ENCODE peak calls at places on chromosome 3, in eight cellular contexts. One of them, this sample, is unnamed.

GRCh38 chr3:67804089-67804488 is 149.7 kb upstream of the SUCLG2 start:
- DNase-seq in sigmoid colon: no peak
- DNase-seq in stomach: no peak
- DNase-seq in HepG2: peak; percentile 16
- DNase-seq in HCT116: no peak
- DNase-seq in Peyer's patch: no peak
- DNase-seq in NB4: peak; percentile 4
- DNase-seq in right lobe of liver: no peak
- DNase-seq in this sample: no peak

GRCh38 chr3:143119974-143120715 is 574 bp downstream of the CHST2 start:
- DNase-seq in sigmoid colon: no peak
- DNase-seq in stomach: no peak
- DNase-seq in HepG2: no peak
- DNase-seq in HCT116: no peak
- DNase-seq in Peyer's patch: peak; percentile 36
- DNase-seq in NB4: peak; percentile 61
- DNase-seq in right lobe of liver: peak; percentile 35
- DNase-seq in this sample: no peak

GRCh38 chr3:141663993-141664392 is 74.1 kb upstream of the RNF7 start:
- DNase-seq in sigmoid colon: no peak
- DNase-seq in stomach: no peak
- DNase-seq in HepG2: no peak
- DNase-seq in HCT116: no peak
- DNase-seq in Peyer's patch: no peak
- DNase-seq in NB4: no peak
- DNase-seq in right lobe of liver: no peak
- DNase-seq in this sample: no peak

GRCh38 chr3:11206316-11206715 is 52.0 kb downstream of the HRH1 start:
- DNase-seq in sigmoid colon: peak; percentile 42
- DNase-seq in stomach: no peak
- DNase-seq in HepG2: no peak
- DNase-seq in HCT116: no peak
- DNase-seq in Peyer's patch: no peak
- DNase-seq in NB4: no peak
- DNase-seq in right lobe of liver: no peak
- DNase-seq in this sample: peak; percentile 49

GRCh38 chr3:64612082-64612860 is 75.5 kb downstream of the ADAMTS9 start:
- DNase-seq in sigmoid colon: peak; percentile 86
- DNase-seq in stomach: no peak
- DNase-seq in HepG2: no peak
- DNase-seq in HCT116: no peak
- DNase-seq in Peyer's patch: no peak
- DNase-seq in NB4: peak; percentile 11
- DNase-seq in right lobe of liver: no peak
- DNase-seq in this sample: no peak

GRCh38 chr3:84547207-84547606 is 411.6 kb upstream of the CADM2 start:
- DNase-seq in sigmoid colon: no peak
- DNase-seq in stomach: no peak
- DNase-seq in HepG2: no peak
- DNase-seq in HCT116: no peak
- DNase-seq in Peyer's patch: no peak
- DNase-seq in NB4: no peak
- DNase-seq in right lobe of liver: no peak
- DNase-seq in this sample: no peak

GRCh38 chr3:114320251-114320650 is 26.4 kb downstream of the TIGIT start:
- DNase-seq in sigmoid colon: no peak
- DNase-seq in stomach: no peak
- DNase-seq in HepG2: no peak
- DNase-seq in HCT116: no peak
- DNase-seq in Peyer's patch: no peak
- DNase-seq in NB4: no peak
- DNase-seq in right lobe of liver: no peak
- DNase-seq in this sample: no peak

GRCh38 chr3:52561028-52561749 is 24.8 kb downstream of the UQCC5 start:
- DNase-seq in sigmoid colon: no peak
- DNase-seq in stomach: no peak
- DNase-seq in HepG2: no peak
- DNase-seq in HCT116: no peak
- DNase-seq in Peyer's patch: no peak
- DNase-seq in NB4: no peak
- DNase-seq in right lobe of liver: no peak
- DNase-seq in this sample: no peak

GRCh38 chr3:126213376-126214044 is 33.1 kb upstream of the ALDH1L1 start:
- DNase-seq in sigmoid colon: peak; percentile 55
- DNase-seq in stomach: no peak
- DNase-seq in HepG2: no peak
- DNase-seq in HCT116: no peak
- DNase-seq in Peyer's patch: no peak
- DNase-seq in NB4: no peak
- DNase-seq in right lobe of liver: no peak
- DNase-seq in this sample: no peak

GRCh38 chr3:98185180-98185579 is 18.7 kb downstream of the OR5H15 start:
- DNase-seq in sigmoid colon: no peak
- DNase-seq in stomach: no peak
- DNase-seq in HepG2: no peak
- DNase-seq in HCT116: peak; percentile 10
- DNase-seq in Peyer's patch: no peak
- DNase-seq in NB4: no peak
- DNase-seq in right lobe of liver: no peak
- DNase-seq in this sample: no peak

GRCh38 chr3:116254535-116254934 is 190.8 kb downstream of the LSAMP start:
- DNase-seq in sigmoid colon: no peak
- DNase-seq in stomach: no peak
- DNase-seq in HepG2: no peak
- DNase-seq in HCT116: no peak
- DNase-seq in Peyer's patch: no peak
- DNase-seq in NB4: no peak
- DNase-seq in right lobe of liver: no peak
- DNase-seq in this sample: no peak

GRCh38 chr3:134517796-134518195 is 31.9 kb downstream of the CEP63 start:
- DNase-seq in sigmoid colon: no peak
- DNase-seq in stomach: no peak
- DNase-seq in HepG2: no peak
- DNase-seq in HCT116: no peak
- DNase-seq in Peyer's patch: no peak
- DNase-seq in NB4: no peak
- DNase-seq in right lobe of liver: no peak
- DNase-seq in this sample: no peak

GRCh38 chr3:147943265-147943945 is 534.2 kb downstream of the ZIC1 start:
- DNase-seq in sigmoid colon: no peak
- DNase-seq in stomach: no peak
- DNase-seq in HepG2: no peak
- DNase-seq in HCT116: peak; percentile 47
- DNase-seq in Peyer's patch: no peak
- DNase-seq in NB4: no peak
- DNase-seq in right lobe of liver: no peak
- DNase-seq in this sample: no peak

GRCh38 chr3:13122101-13123055 is 49.1 kb upstream of the IQSEC1 start:
- DNase-seq in sigmoid colon: peak; percentile 40
- DNase-seq in stomach: no peak
- DNase-seq in HepG2: no peak
- DNase-seq in HCT116: no peak
- DNase-seq in Peyer's patch: no peak
- DNase-seq in NB4: no peak
- DNase-seq in right lobe of liver: peak; percentile 5
- DNase-seq in this sample: no peak

GRCh38 chr3:71226565-71227281 is 356.8 kb downstream of the FOXP1 start:
- DNase-seq in sigmoid colon: no peak
- DNase-seq in stomach: no peak
- DNase-seq in HepG2: no peak
- DNase-seq in HCT116: no peak
- DNase-seq in Peyer's patch: peak; percentile 56
- DNase-seq in NB4: no peak
- DNase-seq in right lobe of liver: no peak
- DNase-seq in this sample: no peak

GRCh38 chr3:111165411-111165810 is 93.8 kb downstream of the NECTIN3 start:
- DNase-seq in sigmoid colon: no peak
- DNase-seq in stomach: no peak
- DNase-seq in HepG2: no peak
- DNase-seq in HCT116: no peak
- DNase-seq in Peyer's patch: no peak
- DNase-seq in NB4: no peak
- DNase-seq in right lobe of liver: no peak
- DNase-seq in this sample: no peak

GRCh38 chr3:31777092-31777491 is 204.0 kb downstream of the OSBPL10 start:
- DNase-seq in sigmoid colon: no peak
- DNase-seq in stomach: no peak
- DNase-seq in HepG2: no peak
- DNase-seq in HCT116: no peak
- DNase-seq in Peyer's patch: no peak
- DNase-seq in NB4: no peak
- DNase-seq in right lobe of liver: no peak
- DNase-seq in this sample: no peak

GRCh38 chr3:67646586-67647234 is 7.7 kb downstream of the SUCLG2 start:
- DNase-seq in sigmoid colon: no peak
- DNase-seq in stomach: no peak
- DNase-seq in HepG2: no peak
- DNase-seq in HCT116: no peak
- DNase-seq in Peyer's patch: no peak
- DNase-seq in NB4: no peak
- DNase-seq in right lobe of liver: no peak
- DNase-seq in this sample: no peak

GRCh38 chr3:99498544-99499234 is 139.7 kb upstream of the COL8A1 start:
- DNase-seq in sigmoid colon: no peak
- DNase-seq in stomach: no peak
- DNase-seq in HepG2: no peak
- DNase-seq in HCT116: no peak
- DNase-seq in Peyer's patch: no peak
- DNase-seq in NB4: no peak
- DNase-seq in right lobe of liver: no peak
- DNase-seq in this sample: peak; percentile 76

GRCh38 chr3:8501388-8502131 is at the start of gene LMCD1:
- DNase-seq in sigmoid colon: peak; percentile 97
- DNase-seq in stomach: peak; percentile 96
- DNase-seq in HepG2: peak; percentile 93
- DNase-seq in HCT116: peak; percentile 83
- DNase-seq in Peyer's patch: peak; percentile 81
- DNase-seq in NB4: no peak
- DNase-seq in right lobe of liver: peak; percentile 97
- DNase-seq in this sample: peak; percentile 92
- TF ChIP-seq CTCF in sigmoid colon: no peak
- TF ChIP-seq CTCF in stomach: no peak
- TF ChIP-seq CTCF in HepG2: peak; percentile 26
- TF ChIP-seq CTCF in HCT116: no peak
- TF ChIP-seq CTCF in Peyer's patch: peak; percentile 37
- TF ChIP-seq CTCF in NB4: no peak
- TF ChIP-seq CTCF in right lobe of liver: no peak
- TF ChIP-seq CTCF in this sample: no peak

DNA sequence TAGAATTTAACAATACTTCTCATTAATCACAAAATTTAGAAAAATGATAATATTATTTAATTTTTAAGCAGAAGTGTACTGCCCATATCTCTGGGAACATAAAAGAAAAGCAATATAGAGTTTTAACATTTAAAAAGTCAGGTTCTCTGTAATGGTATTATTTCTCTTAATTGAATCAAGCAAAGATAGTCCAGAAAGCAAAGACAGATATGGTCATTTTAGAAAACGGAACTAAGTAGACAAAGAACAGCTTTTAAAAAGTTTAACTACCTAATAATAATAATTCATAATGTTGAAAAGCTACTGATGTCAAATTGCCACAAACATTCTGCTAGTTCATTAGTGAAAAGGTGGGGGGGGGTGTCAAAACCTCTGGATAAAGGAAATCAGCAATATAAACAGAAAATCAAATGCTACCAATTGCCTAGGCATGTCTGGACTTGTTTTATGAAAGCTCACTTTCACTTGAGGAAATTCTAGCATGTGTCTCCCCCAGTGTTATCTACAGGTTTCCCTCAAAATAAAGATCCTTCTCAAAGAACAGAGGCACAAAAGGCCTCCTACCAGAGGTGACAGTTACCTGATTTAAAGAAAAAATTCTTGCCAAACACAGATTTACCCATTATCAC is 1.7 kb downstream of the ZMAT3 start:
- DNase-seq in sigmoid colon: no peak
- DNase-seq in stomach: no peak
- DNase-seq in HepG2: no peak
- DNase-seq in HCT116: no peak
- DNase-seq in Peyer's patch: no peak
- DNase-seq in NB4: no peak
- DNase-seq in right lobe of liver: no peak
- DNase-seq in this sample: no peak
- TF ChIP-seq POLR2A in sigmoid colon: no peak
- TF ChIP-seq POLR2A in stomach: no peak
- TF ChIP-seq POLR2A in HepG2: no peak
- TF ChIP-seq POLR2A in HCT116: no peak
- TF ChIP-seq POLR2A in Peyer's patch: no peak
- TF ChIP-seq POLR2A in NB4: no peak
- TF ChIP-seq POLR2A in right lobe of liver: no peak
- TF ChIP-seq POLR2A in this sample: no peak

DNA sequence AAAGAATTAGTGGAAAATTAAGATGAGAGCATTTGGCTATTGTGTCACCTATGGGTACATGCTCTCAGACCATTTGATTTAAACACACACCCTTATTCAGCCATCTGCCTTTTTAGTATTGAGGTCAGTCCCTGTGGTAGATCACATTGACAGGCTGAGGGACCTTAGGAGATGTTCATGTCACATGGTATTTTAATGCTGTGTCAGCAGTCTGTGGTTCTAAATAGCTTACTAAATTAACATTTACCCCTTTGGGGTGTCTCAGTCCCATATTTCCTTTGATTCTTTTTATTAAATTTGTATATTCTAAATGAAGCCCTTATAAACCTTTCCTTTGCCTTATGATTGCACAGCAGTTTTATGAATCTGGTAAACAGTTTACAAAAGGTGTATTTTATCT is 2.3 kb downstream of the RBM5 start:
- DNase-seq in sigmoid colon: no peak
- DNase-seq in stomach: no peak
- DNase-seq in HepG2: no peak
- DNase-seq in HCT116: no peak
- DNase-seq in Peyer's patch: no peak
- DNase-seq in NB4: no peak
- DNase-seq in right lobe of liver: no peak
- DNase-seq in this sample: no peak
- H3K4me3 ChIP-seq in sigmoid colon: peak overlapping the region; percentile 85
- H3K4me3 ChIP-seq in stomach: peak overlapping the region; percentile 76
- H3K4me3 ChIP-seq in HepG2: no peak overlapping the region
- H3K4me3 ChIP-seq in HCT116: no peak overlapping the region
- H3K4me3 ChIP-seq in Peyer's patch: peak overlapping the region; percentile 83
- H3K4me3 ChIP-seq in NB4: peak overlapping the region; percentile 99
- H3K4me3 ChIP-seq in right lobe of liver: no peak overlapping the region
- H3K4me3 ChIP-seq in this sample: no peak overlapping the region

GRCh38 chr3:58217209-58217811 is 6.5 kb upstream of the DNASE1L3 start:
- DNase-seq in sigmoid colon: peak; percentile 82
- DNase-seq in stomach: peak; percentile 77
- DNase-seq in HepG2: peak; percentile 84
- DNase-seq in HCT116: peak; percentile 90
- DNase-seq in Peyer's patch: peak; percentile 69
- DNase-seq in NB4: peak; percentile 76
- DNase-seq in right lobe of liver: peak; percentile 88
- DNase-seq in this sample: peak; percentile 92
- TF ChIP-seq CTCF in sigmoid colon: peak; percentile 50
- TF ChIP-seq CTCF in stomach: peak; percentile 61
- TF ChIP-seq CTCF in HepG2: peak; percentile 75
- TF ChIP-seq CTCF in HCT116: peak; percentile 90
- TF ChIP-seq CTCF in Peyer's patch: peak; percentile 79
- TF ChIP-seq CTCF in NB4: peak; percentile 89
- TF ChIP-seq CTCF in right lobe of liver: peak; percentile 67
- TF ChIP-seq CTCF in this sample: peak; percentile 71

GRCh38 chr3:14691719-14692118 is 16.8 kb downstream of the C3orf20 start:
- DNase-seq in sigmoid colon: no peak
- DNase-seq in stomach: no peak
- DNase-seq in HepG2: no peak
- DNase-seq in HCT116: no peak
- DNase-seq in Peyer's patch: no peak
- DNase-seq in NB4: no peak
- DNase-seq in right lobe of liver: no peak
- DNase-seq in this sample: no peak
- TF ChIP-seq POLR2A in sigmoid colon: no peak
- TF ChIP-seq POLR2A in stomach: no peak
- TF ChIP-seq POLR2A in HepG2: no peak
- TF ChIP-seq POLR2A in HCT116: no peak
- TF ChIP-seq POLR2A in Peyer's patch: no peak
- TF ChIP-seq POLR2A in NB4: no peak
- TF ChIP-seq POLR2A in right lobe of liver: no peak
- TF ChIP-seq POLR2A in this sample: no peak